ENCODE peak calls at places on chromosomes 11 and 22, in nine cellular contexts. N is fibroblast of lung, Q is astrocyte of the spinal cord, V is HCT116, B is cardiac muscle cell, F is kidney epithelial cell, G is astrocyte, W is cardiac fibroblast, K is A549. P is an unnamed sample.
A peak's percentile ranks its signal among the peaks of the same experiment; 100 is the strongest.

GRCh38 chr11:12689029-12689755 is 15.0 kb downstream of the TEAD1 start:
- DNase-seq in K (no peak), B (no peak), G (no peak), N (no peak), V (no peak), W (peak; percentile 22), Q (no peak), F (no peak), P (no peak)

GRCh38 chr22:42356547-42356946 is 75.7 kb downstream of the NFAM1 start:
- DNase-seq in W (no peak), Q (no peak), G (no peak), K (no peak), N (no peak), B (no peak), V (no peak), F (no peak), P (no peak)

GRCh38 chr11:102157219-102157618 is 47.0 kb downstream of the YAP1 start:
- DNase-seq in F (no peak), N (peak; percentile 95), B (peak; percentile 97), V (no peak), G (peak; percentile 79), K (no peak), W (peak; percentile 85), Q (peak; percentile 61), P (no peak)

GRCh38 chr22:45211435-45211834 is 29.3 kb downstream of the KIAA0930 start:
- DNase-seq in G (no peak), W (no peak), V (no peak), B (no peak), F (no peak), Q (no peak), K (no peak), N (no peak), P (no peak)

GRCh38 chr22:29979645-29980303 is 96.8 kb downstream of the MTMR3 start:
- DNase-seq in Q (no peak), F (no peak), N (no peak), V (no peak), W (no peak), K (no peak), B (no peak), G (peak; percentile 39), P (no peak)

GRCh38 chr11:122847437-122847836 is 9.1 kb downstream of the CRTAM start:
- DNase-seq in B (no peak), F (no peak), K (no peak), G (no peak), W (no peak), Q (no peak), N (no peak), V (no peak), P (no peak)

GRCh38 chr11:71500601-71501021 is 26.5 kb upstream of the KRTAP5-7 start:
- DNase-seq in B (no peak), W (no peak), V (peak; percentile 2), Q (no peak), G (no peak), F (no peak), N (peak; percentile 19), K (no peak), P (no peak)

GRCh38 chr11:3169235-3169951 is 4.3 kb upstream of the OSBPL5 start:
- DNase-seq in W (peak; percentile 72), Q (peak; percentile 82), B (peak; percentile 82), G (peak; percentile 66), K (peak; percentile 31), F (no peak), V (peak; percentile 21), N (peak; percentile 66), P (no peak)

GRCh38 chr22:47014946-47015345 is 252.5 kb downstream of the TBC1D22A start:
- DNase-seq in V (no peak), G (no peak), Q (no peak), N (no peak), K (no peak), B (no peak), F (no peak), W (no peak), P (no peak)

GRCh38 chr22:42711281-42711731 is 9.4 kb downstream of the A4GALT start:
- DNase-seq in F (no peak), V (no peak), B (no peak), Q (no peak), W (peak; percentile 61), K (no peak), N (no peak), G (no peak), P (no peak)

GRCh38 chr11:130165601-130166456 is 6.2 kb downstream of the ST14 start:
- DNase-seq in K (no peak), N (peak; percentile 43), V (no peak), W (no peak), G (no peak), F (no peak), Q (no peak), B (no peak), P (no peak)
- H3K4me3 ChIP-seq in K (no peak overlapping the region), N (no peak overlapping the region), V (no peak overlapping the region), W (no peak overlapping the region), G (no peak overlapping the region), F (no peak overlapping the region), Q (no peak overlapping the region), B (no peak overlapping the region), P (no peak overlapping the region)

DNA sequence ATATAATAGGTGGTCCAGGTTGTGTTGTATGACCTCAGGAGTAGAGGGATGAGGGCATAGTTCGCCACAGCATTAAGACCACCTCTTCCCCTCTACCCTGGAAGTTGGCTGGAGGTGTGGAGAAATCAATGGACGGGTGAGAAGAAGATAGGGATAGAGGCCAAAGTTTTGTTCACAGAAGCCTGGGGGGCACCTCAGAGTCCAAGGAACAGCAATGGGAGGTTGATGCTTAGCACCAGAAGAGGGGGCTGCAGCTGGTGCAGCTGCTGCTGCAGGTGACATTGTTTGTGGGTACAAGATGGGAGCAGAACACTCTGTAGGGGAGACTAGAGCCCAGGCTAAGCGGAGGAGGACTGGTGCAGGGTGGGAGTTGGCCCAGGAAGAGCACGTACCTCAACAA is 31.2 kb upstream of the SPON1 start:
- DNase-seq in G (no peak), K (no peak), W (no peak), V (no peak), B (no peak), F (no peak), N (no peak), Q (no peak), P (no peak)
- TF ChIP-seq CTCF in G (no peak), K (no peak), W (no peak), V (no peak), B (no peak), F (no peak), N (no peak), Q (no peak), P (no peak)

GRCh38 chr11:69269388-69269787 is 24.6 kb upstream of the MYEOV start:
- DNase-seq in Q (no peak), V (no peak), B (no peak), N (no peak), W (no peak), K (no peak), G (no peak), F (no peak), P (no peak)

GRCh38 chr11:69269926-69270697 is 23.8 kb upstream of the MYEOV start:
- DNase-seq in N (no peak), K (no peak), V (no peak), B (no peak), Q (no peak), F (no peak), W (no peak), G (no peak), P (no peak)

GRCh38 chr11:69267395-69267805 is 26.6 kb upstream of the MYEOV start:
- DNase-seq in Q (no peak), G (no peak), K (no peak), N (no peak), B (no peak), W (no peak), V (no peak), F (no peak), P (no peak)

GRCh38 chr11:69270929-69271328 is 23.0 kb upstream of the MYEOV start:
- DNase-seq in G (no peak), N (no peak), V (no peak), F (no peak), W (no peak), K (no peak), Q (no peak), B (no peak), P (no peak)

GRCh38 chr11:69268911-69269310 is 25.0 kb upstream of the MYEOV start:
- DNase-seq in B (no peak), K (no peak), F (no peak), V (no peak), W (no peak), N (no peak), G (no peak), Q (no peak), P (no peak)
- H3K4me3 ChIP-seq in B (no peak overlapping the region), K (no peak overlapping the region), F (no peak overlapping the region), V (no peak overlapping the region), W (no peak overlapping the region), N (no peak overlapping the region), G (no peak overlapping the region), Q (no peak overlapping the region), P (no peak overlapping the region)

DNA sequence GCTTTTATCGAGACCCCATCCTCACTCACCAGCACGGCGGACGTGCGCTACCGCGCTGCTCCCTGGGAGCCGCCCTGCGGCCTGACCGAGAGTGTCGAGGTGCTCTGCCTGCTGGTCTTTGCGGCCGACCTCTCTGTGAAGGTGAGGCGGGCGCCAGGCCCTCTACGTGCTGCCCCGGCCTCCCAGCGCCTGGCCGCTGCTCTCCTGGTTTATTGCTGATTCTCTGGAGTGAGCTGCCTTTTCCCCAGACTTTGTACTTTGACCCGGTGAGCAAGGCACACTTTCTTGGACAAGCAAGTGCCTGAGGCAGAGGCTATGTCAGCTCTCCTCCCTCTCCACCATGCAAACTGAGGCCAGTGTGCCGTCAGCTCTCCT is 6.5 kb downstream of the TPCN2 start:
- DNase-seq in V (no peak), F (no peak), W (no peak), K (no peak), B (no peak), Q (no peak), G (no peak), N (no peak), P (no peak)
- TF ChIP-seq CTCF in V (no peak), F (no peak), W (no peak), K (no peak), B (no peak), Q (no peak), G (no peak), N (no peak), P (no peak)